ENCODE peak calls at places on chromosomes 13 and 19, in six cellular contexts. C is H9, N is IMR-90, S is H1, K is neuronal stem cell, X is trophoblast cell. H is an unnamed sample.

GRCh38 chr13:24313449-24313848 is 4.1 kb downstream of the C1QTNF9 start:
- DNase-seq in C (no peak), N (peak), S (no peak), K (no peak), X (no peak), H (no peak)

GRCh38 chr19:32558607-32559228 is 22.3 kb upstream of the PDCD5 start:
- DNase-seq in C (peak), N (no peak), S (no peak), K (no peak), X (peak), H (no peak)

GRCh38 chr19:52739576-52739975 is 4.7 kb upstream of the ZNF611 start:
- DNase-seq in C (peak), N (no peak), S (no peak), K (no peak), X (no peak), H (no peak)

GRCh38 chr19:44737238-44738160 is 11.0 kb upstream of the BCL3 start:
- DNase-seq in C (peak), N (peak), S (no peak), K (no peak), X (no peak), H (no peak)

GRCh38 chr19:1183543-1184172 is 9.6 kb upstream of the SBNO2 start:
- DNase-seq in C (peak), N (peak), S (no peak), K (no peak), X (peak), H (peak)

GRCh38 chr19:13825489-13826475 is 30.5 kb downstream of the ZSWIM4 start:
- DNase-seq in C (peak), N (no peak), S (no peak), K (no peak), X (peak), H (peak)

GRCh38 chr13:66994097-66994496 is 236.0 kb downstream of the PCDH9 start:
- DNase-seq in C (peak), N (peak), S (peak), K (peak), X (peak), H (peak)

GRCh38 chr13:36549126-36549702 is 116.9 kb downstream of the CCNA1 start:
- DNase-seq in C (no peak), N (no peak), S (no peak), K (no peak), X (peak), H (no peak)

GRCh38 chr19:7230826-7231225 is 63.4 kb downstream of the INSR start:
- DNase-seq in C (no peak), N (no peak), S (no peak), K (no peak), X (no peak), H (no peak)

GRCh38 chr19:58218899-58219298 is 9.8 kb upstream of the ZNF544 start:
- DNase-seq in C (peak), N (no peak), S (no peak), K (no peak), X (peak), H (no peak)

GRCh38 chr19:5814847-5815246 is 10.0 kb downstream of the NRTN start:
- DNase-seq in C (no peak), N (no peak), S (no peak), K (no peak), X (no peak), H (no peak)

GRCh38 chr19:11130824-11131455 is 24.6 kb downstream of the SPC24 start:
- DNase-seq in C (peak), N (peak), S (no peak), K (no peak), X (peak), H (peak)

GRCh38 chr13:30169442-30169841 is 137.9 kb downstream of the KATNAL1 start:
- DNase-seq in C (no peak), N (no peak), S (no peak), K (no peak), X (no peak), H (peak)

GRCh38 chr13:36098080-36098479 is 33.1 kb downstream of the DCLK1 start:
- DNase-seq in C (no peak), N (no peak), S (no peak), K (no peak), X (peak), H (no peak)

GRCh38 chr13:76735641-76736040 is 150.6 kb downstream of the KCTD12 start:
- DNase-seq in C (no peak), N (no peak), S (no peak), K (no peak), X (no peak), H (no peak)

GRCh38 chr13:24861617-24862362 is 97.8 kb downstream of the RNF17 start:
- DNase-seq in C (no peak), N (no peak), S (no peak), K (no peak), X (no peak), H (no peak)

GRCh38 chr19:51715850-51716249 is 7.9 kb downstream of the HAS1 start:
- DNase-seq in C (no peak), N (no peak), S (no peak), K (no peak), X (no peak), H (no peak)

GRCh38 chr19:1333789-1334188 is 48.1 kb downstream of the EFNA2 start:
- DNase-seq in C (no peak), N (no peak), S (no peak), K (no peak), X (no peak), H (no peak)

GRCh38 chr13:97537110-97537509 is 103.1 kb downstream of the RAP2A start:
- DNase-seq in C (no peak), N (no peak), S (no peak), K (no peak), X (no peak), H (peak)

GRCh38 chr13:113545455-113545930 is 39.1 kb upstream of the TFDP1 start:
- DNase-seq in C (peak), N (peak), S (no peak), K (no peak), X (peak), H (peak)

GRCh38 chr19:4061178-4061682 is 5.5 kb downstream of the ZBTB7A start:
- DNase-seq in C (peak), N (no peak), S (no peak), K (no peak), X (peak), H (no peak)

GRCh38 chr13:80037505-80037888 is 303.4 kb downstream of the SPRY2 start:
- DNase-seq in C (no peak), N (peak), S (no peak), K (no peak), X (peak), H (peak)

GRCh38 chr13:51737609-51738008 is 66.4 kb downstream of the DHRS12 start:
- DNase-seq in C (no peak), N (no peak), S (no peak), K (no peak), X (no peak), H (no peak)

GRCh38 chr13:97222934-97223710 is 989 bp downstream of the MBNL2 start:
- DNase-seq in C (no peak), N (no peak), S (no peak), K (peak), X (peak), H (no peak)

GRCh38 chr19:8361921-8362793 is 1.8 kb upstream of the ANGPTL4 start:
- DNase-seq in C (no peak), N (peak), S (no peak), K (no peak), X (peak), H (peak)

GRCh38 chr13:77397636-77398035 is 70.7 kb upstream of the MYCBP2 start:
- DNase-seq in C (no peak), N (no peak), S (no peak), K (no peak), X (no peak), H (no peak)

GRCh38 chr19:50349277-50350057 is 16.0 kb downstream of the NAPSA start:
- DNase-seq in C (no peak), N (no peak), S (no peak), K (no peak), X (no peak), H (no peak)

GRCh38 chr13:27035892-27036235 is 135.7 kb downstream of the USP12 start:
- DNase-seq in C (peak), N (peak), S (no peak), K (no peak), X (peak), H (peak)

GRCh38 chr13:94214979-94215378 is 264.5 kb downstream of the DCT start:
- DNase-seq in C (no peak), N (no peak), S (no peak), K (no peak), X (no peak), H (no peak)

GRCh38 chr13:50012396-50013169 is 2.7 kb upstream of the KCNRG start:
- DNase-seq in C (no peak), N (peak), S (no peak), K (no peak), X (peak), H (no peak)

GRCh38 chr13:44759222-44759721 is 183.1 kb upstream of the TSC22D1 start:
- DNase-seq in C (no peak), N (no peak), S (no peak), K (no peak), X (peak), H (peak)

GRCh38 chr13:45132384-45133064 is 12.2 kb downstream of the GTF2F2 start:
- DNase-seq in C (no peak), N (no peak), S (no peak), K (no peak), X (no peak), H (no peak)

GRCh38 chr13:108033800-108034707 is 181.3 kb downstream of the LIG4 start:
- DNase-seq in C (no peak), N (no peak), S (no peak), K (no peak), X (no peak), H (peak)

GRCh38 chr13:37014609-37015008 is 14.0 kb downstream of the EXOSC8 start:
- DNase-seq in C (no peak), N (peak), S (no peak), K (no peak), X (no peak), H (peak)

DNA sequence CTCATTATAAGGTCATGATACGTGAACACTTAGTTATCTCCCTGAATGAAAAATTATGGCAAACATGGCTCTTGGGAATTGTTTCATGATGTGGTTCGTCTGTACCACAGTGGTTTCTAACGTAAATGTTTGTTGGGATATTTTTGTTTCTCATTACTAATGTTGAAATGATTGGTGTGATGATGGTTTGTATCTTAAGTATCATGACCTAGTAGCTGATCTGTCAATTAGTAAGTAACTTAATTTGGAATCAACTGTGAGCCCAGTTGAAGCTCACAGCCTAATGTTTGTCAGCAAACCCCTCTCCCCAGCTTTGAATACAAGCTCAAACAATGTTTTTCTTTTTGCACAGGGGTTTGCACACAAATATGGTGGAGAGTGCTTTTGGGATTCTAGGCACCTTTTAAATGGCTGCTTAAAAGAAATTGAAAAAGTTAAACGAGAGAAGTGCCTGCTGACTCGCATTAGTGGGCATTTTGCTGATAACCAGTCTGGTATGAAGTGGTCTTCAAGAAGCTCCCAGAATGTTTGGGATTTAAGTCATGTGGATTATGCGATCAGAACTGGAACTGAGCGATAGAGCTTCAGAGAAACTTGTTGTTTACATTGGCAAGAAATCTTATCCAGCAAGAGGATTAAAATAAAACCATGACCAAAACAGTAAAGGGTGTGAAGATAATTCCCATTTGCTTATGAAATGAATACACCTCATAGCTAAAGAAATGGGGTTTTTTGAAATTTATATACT is 68.2 kb downstream of the LMO7 start:
- DNase-seq in C (no peak), N (peak), S (no peak), K (no peak), X (peak), H (peak)
- H2AFZ ChIP-seq in C (no peak), N (no peak), S (no peak), K (no peak), X (no peak), H (no peak)

GRCh38 chr13:110128546-110128945 is 178.4 kb downstream of the COL4A1 start:
- DNase-seq in C (no peak), N (no peak), S (no peak), K (no peak), X (no peak), H (no peak)
- H3K4ac ChIP-seq in C (no peak), N (no peak), S (no peak), K (no peak), X (no peak), H (no peak)

DNA sequence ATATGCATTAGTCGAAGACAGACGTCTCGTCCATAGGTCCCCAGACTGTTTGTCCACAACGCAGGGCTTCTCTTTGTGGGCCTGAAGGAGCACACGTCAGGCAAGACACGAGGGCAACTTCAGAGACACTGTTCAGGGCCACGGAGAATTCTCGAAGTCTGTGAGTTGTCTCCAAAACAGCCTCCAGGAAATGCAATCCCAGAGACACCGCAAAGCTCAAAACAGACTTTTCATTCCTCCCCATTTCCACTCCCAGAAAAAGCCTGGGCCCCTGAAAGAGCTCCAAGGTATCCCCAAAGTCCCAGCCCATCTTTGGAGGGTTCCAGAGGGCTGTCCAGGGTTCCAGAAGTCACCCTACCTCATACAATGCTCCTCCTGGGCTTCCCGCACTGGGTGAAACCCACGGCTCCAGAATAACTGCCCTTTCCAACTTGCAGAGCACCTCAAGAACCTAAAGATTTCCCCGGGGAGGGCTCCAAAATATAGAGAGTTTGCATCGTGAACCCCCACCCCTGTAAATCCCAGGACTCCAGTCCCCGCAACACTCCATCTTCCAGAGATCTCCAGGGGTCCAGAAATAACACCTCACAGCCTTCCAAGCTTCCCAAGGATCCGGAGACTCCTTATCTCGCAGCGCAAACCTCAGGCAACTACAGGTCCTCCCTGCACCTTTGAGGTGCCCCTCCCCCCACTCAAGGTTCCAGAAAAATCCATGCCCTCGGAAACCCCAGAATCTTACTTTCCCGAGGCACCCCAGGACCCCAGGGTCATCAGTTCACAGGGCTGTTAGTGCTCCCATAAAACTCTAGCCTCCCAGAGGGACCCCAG is 690 bp upstream of the FTL start:
- DNase-seq in C (no peak), N (peak), S (no peak), K (no peak), X (peak), H (peak)
- H2AFZ ChIP-seq in C (no peak), N (peak), S (no peak), K (peak), X (peak), H (no peak)

DNA sequence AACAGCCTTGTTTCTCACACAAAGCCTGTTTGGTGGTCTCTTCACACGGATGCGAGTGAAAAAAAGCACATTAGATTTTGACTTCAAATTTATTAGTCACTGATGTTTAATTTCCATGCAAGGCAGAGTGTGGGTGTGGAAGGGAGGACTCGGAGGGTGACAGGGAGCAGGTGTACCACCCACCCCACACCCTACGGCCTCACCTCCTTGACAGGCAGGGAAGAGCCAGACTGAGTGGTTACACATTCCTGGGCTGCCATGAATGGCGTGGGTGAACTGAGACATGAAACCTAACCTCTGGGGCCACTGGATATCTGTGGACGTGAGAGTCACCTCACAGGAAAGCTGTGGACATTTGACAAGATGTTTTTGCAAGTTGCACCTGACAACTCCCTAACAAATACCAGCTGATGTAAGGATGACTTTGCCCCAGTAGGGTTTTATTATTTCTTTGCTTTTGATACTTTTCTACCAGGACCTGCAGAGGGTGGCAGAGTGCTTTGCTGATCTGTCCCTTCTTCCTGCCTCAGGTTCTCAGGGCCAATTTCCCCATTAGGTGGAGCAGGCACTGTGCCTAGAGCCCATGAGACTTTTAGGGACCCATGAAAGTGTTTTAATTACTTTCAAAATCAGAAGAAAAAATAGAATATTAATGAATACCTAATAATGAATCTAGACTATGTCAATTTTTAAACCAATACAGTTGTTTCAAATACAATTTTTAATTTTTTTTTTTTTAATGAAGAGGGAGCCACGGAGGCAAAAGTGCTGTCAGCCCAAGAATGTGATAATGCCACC is 58.2 kb upstream of the CYSLTR2 start:
- DNase-seq in C (peak), N (peak), S (no peak), K (no peak), X (peak), H (peak)
- H3K4ac ChIP-seq in C (no peak), N (no peak), S (no peak), K (no peak), X (no peak), H (no peak)

GRCh38 chr13:42255854-42256253 is 16.1 kb upstream of the AKAP11 start:
- DNase-seq in C (no peak), N (no peak), S (no peak), K (no peak), X (no peak), H (no peak)

GRCh38 chr13:42260885-42261654 is 10.9 kb upstream of the AKAP11 start:
- DNase-seq in C (no peak), N (no peak), S (no peak), K (no peak), X (no peak), H (no peak)

GRCh38 chr13:42258747-42259146 is 13.2 kb upstream of the AKAP11 start:
- DNase-seq in C (peak), N (no peak), S (no peak), K (no peak), X (no peak), H (no peak)

DNA sequence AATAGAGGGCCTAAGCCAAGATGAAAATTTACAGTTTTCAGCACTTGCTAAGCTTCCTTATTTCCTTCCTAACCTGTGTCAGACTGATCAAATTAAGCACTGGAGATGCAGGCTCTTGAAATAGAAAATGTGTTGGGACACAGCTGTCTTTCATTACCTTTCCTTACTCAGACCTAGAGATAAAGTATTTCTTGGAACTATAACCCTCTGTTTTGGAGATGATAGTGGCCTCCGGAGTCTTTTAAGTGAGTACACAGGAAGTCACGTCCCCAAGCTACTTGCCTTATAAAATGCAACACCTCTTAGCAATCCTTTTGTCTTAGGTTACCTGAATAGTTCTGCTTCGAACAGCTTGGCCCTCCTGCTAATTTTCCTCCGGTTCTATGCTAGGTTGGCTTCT is 12.4 kb upstream of the AKAP11 start:
- DNase-seq in C (no peak), N (no peak), S (no peak), K (no peak), X (no peak), H (no peak)
- H2AFZ ChIP-seq in C (peak), N (no peak), S (no peak), K (peak), X (no peak), H (no peak)

H was measured in mesenchymal stem cell.